ENCODE peak calls at places on chromosomes 16 and 17, in ten cellular contexts. G, X, T, W, Y, V, D, Z, M and O are unnamed samples.

GRCh38 chr16:5670198-5670597 is 572.6 kb upstream of the EEF2KMT start:
- DNase-seq in G (no peak), D (no peak), Y (no peak), X (no peak), T (no peak), Z (no peak), V (no peak), M (no peak), W (no peak), O (no peak)

GRCh38 chr17:16442141-16442540 is 26.8 kb downstream of the TRPV2 start:
- DNase-seq in V (no peak), Z (no peak), D (no peak), M (no peak), W (no peak), Y (no peak), X (no peak), T (no peak), G (no peak), O (no peak)

GRCh38 chr17:81368161-81368560 is 27.1 kb upstream of the BAHCC1 start:
- DNase-seq in Y (no peak), M (no peak), V (no peak), G (no peak), X (no peak), Z (no peak), D (no peak), T (no peak), W (no peak), O (no peak)

GRCh38 chr16:69927056-69927757 is 23.9 kb upstream of the CLEC18A start:
- DNase-seq in M (peak; percentile 14), X (peak; percentile 89), G (no peak), T (no peak), W (no peak), Y (peak; percentile 40), D (no peak), V (no peak), Z (peak; percentile 80), O (no peak)

GRCh38 chr16:54847207-54847606 is 83.5 kb upstream of the IRX5 start:
- DNase-seq in D (peak; percentile 99), T (no peak), X (no peak), Y (no peak), V (peak; percentile 6), Z (no peak), G (peak; percentile 80), W (no peak), M (no peak), O (no peak)

GRCh38 chr16:70163596-70163995 is 10.0 kb upstream of the CLEC18C start:
- DNase-seq in X (peak; percentile 40), Y (no peak), Z (no peak), T (no peak), V (no peak), W (no peak), G (no peak), M (no peak), D (no peak), O (no peak)

GRCh38 chr17:32515677-32516383 is 29.0 kb downstream of the CDK5R1 start:
- DNase-seq in Z (no peak), D (no peak), X (no peak), T (no peak), V (no peak), W (no peak), G (no peak), M (peak; percentile 80), Y (no peak), O (no peak)

GRCh38 chr17:77352996-77353395 is 212.2 kb downstream of the SEC14L1 start:
- DNase-seq in G (no peak), T (no peak), D (no peak), X (no peak), Z (peak; percentile 5), M (no peak), Y (no peak), V (no peak), W (no peak), O (no peak)

GRCh38 chr17:29682987-29683386 is 60.3 kb upstream of the CORO6 start:
- DNase-seq in X (no peak), Z (no peak), D (no peak), W (no peak), T (no peak), G (no peak), M (no peak), Y (no peak), V (no peak), O (no peak)

GRCh38 chr16:81578015-81578554 is 133.5 kb downstream of the CMIP start:
- DNase-seq in V (no peak), G (no peak), T (no peak), D (no peak), X (no peak), M (no peak), W (no peak), Y (no peak), Z (no peak), O (no peak)

GRCh38 chr17:8256291-8256690 is 7.2 kb downstream of the PFAS start:
- DNase-seq in W (no peak), Z (no peak), G (no peak), V (no peak), M (no peak), X (no peak), D (no peak), Y (no peak), T (no peak), O (no peak)

GRCh38 chr16:87821346-87822001 is 47.8 kb downstream of the SLC7A5 start:
- DNase-seq in T (no peak), D (no peak), X (no peak), Z (no peak), W (no peak), V (no peak), M (no peak), Y (no peak), G (no peak), O (no peak)

GRCh38 chr17:1460233-1460632 is 4.2 kb upstream of the CRK start:
- DNase-seq in G (no peak), X (peak; percentile 90), D (no peak), Z (peak; percentile 50), V (no peak), Y (peak; percentile 93), W (no peak), M (no peak), T (peak; percentile 84), O (no peak)

GRCh38 chr17:21029032-21029431 is 13.8 kb downstream of the USP22 start:
- DNase-seq in Z (no peak), G (no peak), M (no peak), V (no peak), T (no peak), Y (peak; percentile 43), D (no peak), X (no peak), W (no peak), O (no peak)